ENCODE peak calls at places on chromosome 20, in eight cellular contexts. One of them, this sample, is unnamed.

GRCh38 chr20:1633535-1633934 is 13.7 kb upstream of the SIRPB1 start:
- DNase-seq in K562: peak
- DNase-seq in IMR-90: no peak
- DNase-seq in AG04449: no peak
- DNase-seq in lower lobe of right lung: no peak
- DNase-seq in astrocyte of the spinal cord: no peak
- DNase-seq in cardiac muscle cell: peak
- DNase-seq in breast epithelium: no peak
- DNase-seq in this sample: peak

GRCh38 chr20:967796-968742 is 34.0 kb downstream of the RSPO4 start:
- DNase-seq in K562: peak
- DNase-seq in IMR-90: peak
- DNase-seq in AG04449: no peak
- DNase-seq in lower lobe of right lung: no peak
- DNase-seq in astrocyte of the spinal cord: peak
- DNase-seq in cardiac muscle cell: no peak
- DNase-seq in breast epithelium: no peak
- DNase-seq in this sample: peak

GRCh38 chr20:37901667-37902503 is 1.0 kb upstream of the VSTM2L start:
- DNase-seq in K562: peak
- DNase-seq in IMR-90: peak
- DNase-seq in AG04449: no peak
- DNase-seq in lower lobe of right lung: no peak
- DNase-seq in astrocyte of the spinal cord: peak
- DNase-seq in cardiac muscle cell: peak
- DNase-seq in breast epithelium: no peak
- DNase-seq in this sample: peak

GRCh38 chr20:46811328-46812084 is 83.1 kb upstream of the EYA2 start:
- DNase-seq in K562: no peak
- DNase-seq in IMR-90: no peak
- DNase-seq in AG04449: no peak
- DNase-seq in lower lobe of right lung: no peak
- DNase-seq in astrocyte of the spinal cord: no peak
- DNase-seq in cardiac muscle cell: no peak
- DNase-seq in breast epithelium: no peak
- DNase-seq in this sample: no peak

GRCh38 chr20:59526242-59527225 is 77.8 kb upstream of the PHACTR3 start:
- DNase-seq in K562: no peak
- DNase-seq in IMR-90: no peak
- DNase-seq in AG04449: no peak
- DNase-seq in lower lobe of right lung: no peak
- DNase-seq in astrocyte of the spinal cord: no peak
- DNase-seq in cardiac muscle cell: peak
- DNase-seq in breast epithelium: no peak
- DNase-seq in this sample: no peak

GRCh38 chr20:22796465-22797077 is 212.2 kb upstream of the FOXA2 start:
- DNase-seq in K562: no peak
- DNase-seq in IMR-90: peak
- DNase-seq in AG04449: peak
- DNase-seq in lower lobe of right lung: no peak
- DNase-seq in astrocyte of the spinal cord: peak
- DNase-seq in cardiac muscle cell: no peak
- DNase-seq in breast epithelium: no peak
- DNase-seq in this sample: peak

GRCh38 chr20:10790013-10790412 is 116.2 kb upstream of the JAG1 start:
- DNase-seq in K562: no peak
- DNase-seq in IMR-90: no peak
- DNase-seq in AG04449: no peak
- DNase-seq in lower lobe of right lung: no peak
- DNase-seq in astrocyte of the spinal cord: no peak
- DNase-seq in cardiac muscle cell: no peak
- DNase-seq in breast epithelium: no peak
- DNase-seq in this sample: no peak

GRCh38 chr20:571754-572331 is 28.3 kb upstream of the CSNK2A1 start:
- DNase-seq in K562: peak
- DNase-seq in IMR-90: no peak
- DNase-seq in AG04449: no peak
- DNase-seq in lower lobe of right lung: peak
- DNase-seq in astrocyte of the spinal cord: no peak
- DNase-seq in cardiac muscle cell: peak
- DNase-seq in breast epithelium: peak
- DNase-seq in this sample: peak

GRCh38 chr20:37095108-37095608 is 639 bp downstream of the RBL1 start:
- DNase-seq in K562: peak
- DNase-seq in IMR-90: no peak
- DNase-seq in AG04449: no peak
- DNase-seq in lower lobe of right lung: no peak
- DNase-seq in astrocyte of the spinal cord: no peak
- DNase-seq in cardiac muscle cell: no peak
- DNase-seq in breast epithelium: no peak
- DNase-seq in this sample: peak

GRCh38 chr20:50558483-50558925 is 48.3 kb downstream of the PTPN1 start:
- DNase-seq in K562: peak
- DNase-seq in IMR-90: peak
- DNase-seq in AG04449: peak
- DNase-seq in lower lobe of right lung: no peak
- DNase-seq in astrocyte of the spinal cord: peak
- DNase-seq in cardiac muscle cell: no peak
- DNase-seq in breast epithelium: no peak
- DNase-seq in this sample: peak
- H3K4me3 ChIP-seq in K562: no peak
- H3K4me3 ChIP-seq in IMR-90: no peak
- H3K4me3 ChIP-seq in AG04449: no peak
- H3K4me3 ChIP-seq in lower lobe of right lung: no peak
- H3K4me3 ChIP-seq in astrocyte of the spinal cord: no peak
- H3K4me3 ChIP-seq in cardiac muscle cell: no peak
- H3K4me3 ChIP-seq in breast epithelium: no peak
- H3K4me3 ChIP-seq in this sample: no peak

GRCh38 chr20:25399038-25399430 is 8.4 kb upstream of the ABHD12 start:
- DNase-seq in K562: peak
- DNase-seq in IMR-90: peak
- DNase-seq in AG04449: peak
- DNase-seq in lower lobe of right lung: no peak
- DNase-seq in astrocyte of the spinal cord: peak
- DNase-seq in cardiac muscle cell: peak
- DNase-seq in breast epithelium: no peak
- DNase-seq in this sample: peak
- TF ChIP-seq CTCF in K562: peak
- TF ChIP-seq CTCF in IMR-90: peak
- TF ChIP-seq CTCF in AG04449: peak
- TF ChIP-seq CTCF in lower lobe of right lung: peak
- TF ChIP-seq CTCF in astrocyte of the spinal cord: peak
- TF ChIP-seq CTCF in cardiac muscle cell: peak
- TF ChIP-seq CTCF in breast epithelium: peak
- TF ChIP-seq CTCF in this sample: peak

GRCh38 chr20:64078934-64079272 is 415 bp downstream of the RGS19 start:
- DNase-seq in K562: no peak
- DNase-seq in IMR-90: no peak
- DNase-seq in AG04449: no peak
- DNase-seq in lower lobe of right lung: no peak
- DNase-seq in astrocyte of the spinal cord: no peak
- DNase-seq in cardiac muscle cell: no peak
- DNase-seq in breast epithelium: no peak
- DNase-seq in this sample: no peak

GRCh38 chr20:64079273-64080012 is at the start of gene RGS19:
- DNase-seq in K562: peak
- DNase-seq in IMR-90: peak
- DNase-seq in AG04449: no peak
- DNase-seq in lower lobe of right lung: peak
- DNase-seq in astrocyte of the spinal cord: peak
- DNase-seq in cardiac muscle cell: peak
- DNase-seq in breast epithelium: no peak
- DNase-seq in this sample: peak

GRCh38 chr20:64077094-64077493 is 2.2 kb downstream of the RGS19 start:
- DNase-seq in K562: no peak
- DNase-seq in IMR-90: no peak
- DNase-seq in AG04449: no peak
- DNase-seq in lower lobe of right lung: peak
- DNase-seq in astrocyte of the spinal cord: no peak
- DNase-seq in cardiac muscle cell: no peak
- DNase-seq in breast epithelium: no peak
- DNase-seq in this sample: no peak

GRCh38 chr20:64077541-64077875 is 1.8 kb downstream of the RGS19 start:
- DNase-seq in K562: no peak
- DNase-seq in IMR-90: no peak
- DNase-seq in AG04449: no peak
- DNase-seq in lower lobe of right lung: no peak
- DNase-seq in astrocyte of the spinal cord: no peak
- DNase-seq in cardiac muscle cell: no peak
- DNase-seq in breast epithelium: no peak
- DNase-seq in this sample: no peak

GRCh38 chr20:64077876-64078551 is 1.3 kb downstream of the RGS19 start:
- DNase-seq in K562: no peak
- DNase-seq in IMR-90: no peak
- DNase-seq in AG04449: no peak
- DNase-seq in lower lobe of right lung: peak
- DNase-seq in astrocyte of the spinal cord: no peak
- DNase-seq in cardiac muscle cell: no peak
- DNase-seq in breast epithelium: no peak
- DNase-seq in this sample: no peak
- H3K4me3 ChIP-seq in K562: peak
- H3K4me3 ChIP-seq in IMR-90: no peak
- H3K4me3 ChIP-seq in AG04449: peak
- H3K4me3 ChIP-seq in lower lobe of right lung: peak
- H3K4me3 ChIP-seq in astrocyte of the spinal cord: peak
- H3K4me3 ChIP-seq in cardiac muscle cell: no peak
- H3K4me3 ChIP-seq in breast epithelium: peak
- H3K4me3 ChIP-seq in this sample: no peak

DNA sequence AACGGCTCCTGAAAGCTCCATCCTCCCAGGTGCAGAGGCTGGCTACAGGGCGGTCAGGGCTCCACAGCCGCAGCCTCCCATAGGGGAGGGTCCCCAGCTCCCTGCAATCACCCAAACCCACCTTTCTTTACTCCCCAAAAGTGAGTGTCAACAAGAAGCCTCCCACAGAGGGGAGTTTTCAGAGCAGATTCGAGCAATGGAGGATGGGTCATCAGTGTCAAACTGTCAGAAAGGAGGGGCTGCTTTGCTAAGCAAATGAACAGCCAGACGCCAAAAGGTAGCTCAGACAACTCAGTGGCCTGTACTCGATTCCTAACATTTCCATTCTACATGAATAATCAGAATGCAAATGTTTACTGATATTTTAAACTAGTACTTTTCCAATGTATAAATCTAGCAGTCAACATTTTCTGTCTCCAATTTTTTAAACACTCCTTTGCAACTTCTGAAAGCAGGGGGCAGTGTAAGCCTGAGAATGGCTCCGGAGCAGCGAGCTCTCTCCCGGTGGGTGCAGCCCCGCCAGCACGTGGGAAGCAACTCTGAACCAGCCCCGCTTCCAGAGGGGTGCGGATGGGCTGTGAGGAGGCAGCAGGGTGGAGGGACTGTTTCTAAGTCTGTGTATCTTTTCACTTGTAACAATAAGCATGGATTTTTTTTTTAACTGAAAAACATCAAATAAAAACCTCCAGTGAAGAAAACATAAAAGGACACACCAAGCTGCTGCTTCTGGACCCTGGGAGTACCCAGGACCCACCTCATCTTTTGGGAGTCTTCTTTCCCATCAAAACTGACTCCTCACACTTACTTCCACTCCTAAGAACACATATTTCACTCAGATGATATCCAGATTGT is 54.9 kb downstream of the TAF4 start:
- DNase-seq in K562: peak
- DNase-seq in IMR-90: peak
- DNase-seq in AG04449: no peak
- DNase-seq in lower lobe of right lung: no peak
- DNase-seq in astrocyte of the spinal cord: peak
- DNase-seq in cardiac muscle cell: peak
- DNase-seq in breast epithelium: no peak
- DNase-seq in this sample: peak
- TF ChIP-seq CTCF in K562: peak
- TF ChIP-seq CTCF in IMR-90: peak
- TF ChIP-seq CTCF in AG04449: peak
- TF ChIP-seq CTCF in lower lobe of right lung: peak
- TF ChIP-seq CTCF in astrocyte of the spinal cord: peak
- TF ChIP-seq CTCF in cardiac muscle cell: peak
- TF ChIP-seq CTCF in breast epithelium: peak
- TF ChIP-seq CTCF in this sample: peak

DNA sequence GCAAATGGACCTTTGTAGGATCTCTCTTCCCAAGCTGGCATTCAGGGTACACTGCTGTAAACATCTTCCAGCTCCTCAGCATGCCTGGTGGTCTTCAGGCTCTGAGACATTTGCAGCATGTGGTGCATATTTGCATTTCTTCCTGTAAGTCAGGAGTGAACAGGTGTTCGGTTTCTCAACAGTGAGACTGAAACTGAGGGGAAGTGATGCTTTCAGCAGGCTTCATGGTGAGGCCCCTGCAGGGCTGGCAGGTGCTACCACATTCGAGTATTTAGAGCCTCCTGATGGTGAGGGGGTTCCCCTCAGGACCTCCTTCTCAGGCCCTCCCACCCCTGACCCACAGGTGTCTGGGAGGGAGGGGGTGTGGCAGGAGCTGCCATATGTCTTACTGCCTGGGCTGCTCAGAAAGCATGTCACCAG is 15.1 kb downstream of the MYBL2 start:
- DNase-seq in K562: no peak
- DNase-seq in IMR-90: no peak
- DNase-seq in AG04449: no peak
- DNase-seq in lower lobe of right lung: no peak
- DNase-seq in astrocyte of the spinal cord: no peak
- DNase-seq in cardiac muscle cell: no peak
- DNase-seq in breast epithelium: no peak
- DNase-seq in this sample: no peak
- H3K4me3 ChIP-seq in K562: no peak
- H3K4me3 ChIP-seq in IMR-90: no peak
- H3K4me3 ChIP-seq in AG04449: no peak
- H3K4me3 ChIP-seq in lower lobe of right lung: no peak
- H3K4me3 ChIP-seq in astrocyte of the spinal cord: no peak
- H3K4me3 ChIP-seq in cardiac muscle cell: no peak
- H3K4me3 ChIP-seq in breast epithelium: no peak
- H3K4me3 ChIP-seq in this sample: no peak

GRCh38 chr20:5786930-5787826 is 37.0 kb downstream of the SHLD1 start:
- DNase-seq in K562: no peak
- DNase-seq in IMR-90: peak
- DNase-seq in AG04449: no peak
- DNase-seq in lower lobe of right lung: no peak
- DNase-seq in astrocyte of the spinal cord: peak
- DNase-seq in cardiac muscle cell: no peak
- DNase-seq in breast epithelium: no peak
- DNase-seq in this sample: peak
- TF ChIP-seq CTCF in K562: no peak
- TF ChIP-seq CTCF in IMR-90: no peak
- TF ChIP-seq CTCF in AG04449: no peak
- TF ChIP-seq CTCF in lower lobe of right lung: no peak
- TF ChIP-seq CTCF in astrocyte of the spinal cord: no peak
- TF ChIP-seq CTCF in cardiac muscle cell: no peak
- TF ChIP-seq CTCF in breast epithelium: no peak
- TF ChIP-seq CTCF in this sample: peak

This sample was measured in cardiac fibroblast.